ENCODE peak calls at places on chromosomes 1 and 21, in six cellular contexts. N is naive thymus-derived CD4-positive, alpha-beta T cell; P is adrenal gland; K is SJSA1; M is OCI-LY7; G is mammary epithelial cell. O is an unnamed sample.

GRCh38 chr1:79716481-79716880 is 710.0 kb upstream of the ADGRL4 start:
- DNase-seq in N (no peak), P (no peak), K (no peak), M (no peak), G (peak; percentile 68), O (no peak)

GRCh38 chr1:236686815-236687160 is 489 bp downstream of the ACTN2 start:
- DNase-seq in N (peak; percentile 0), P (no peak), K (no peak), M (no peak), G (no peak), O (peak; percentile 46)

GRCh38 chr1:59674605-59675004 is 140.1 kb upstream of the HOOK1 start:
- DNase-seq in N (no peak), P (peak; percentile 50), K (no peak), M (no peak), G (peak; percentile 83), O (peak; percentile 82)

GRCh38 chr1:2288308-2288707 is 60.2 kb downstream of the SKI start:
- DNase-seq in N (peak; percentile 58), P (no peak), K (no peak), M (no peak), G (no peak), O (no peak)

GRCh38 chr1:36482724-36483388 is at the start of gene CSF3R:
- DNase-seq in N (no peak), P (no peak), K (no peak), M (no peak), G (no peak), O (no peak)

GRCh38 chr1:147628441-147628840 is 41.9 kb downstream of the ACP6 start:
- DNase-seq in N (no peak), P (no peak), K (no peak), M (no peak), G (no peak), O (no peak)

GRCh38 chr1:199684686-199685273 is 342.7 kb upstream of the NR5A2 start:
- DNase-seq in N (peak; percentile 25), P (peak; percentile 42), K (peak; percentile 59), M (peak; percentile 62), G (peak; percentile 56), O (peak; percentile 58)

GRCh38 chr1:147781056-147781471 is 20.7 kb upstream of the GJA5 start:
- DNase-seq in N (no peak), P (no peak), K (no peak), M (no peak), G (peak; percentile 42), O (no peak)

GRCh38 chr1:174222166-174222949 is 63.0 kb downstream of the RABGAP1L start:
- DNase-seq in N (no peak), P (no peak), K (no peak), M (no peak), G (peak; percentile 97), O (no peak)

GRCh38 chr21:40769231-40769630 is 77.7 kb downstream of the DSCAM start:
- DNase-seq in N (no peak), P (no peak), K (no peak), M (no peak), G (no peak), O (no peak)

GRCh38 chr1:43835141-43836021 is 98.2 kb upstream of the ARTN start:
- DNase-seq in N (no peak), P (peak; percentile 32), K (peak; percentile 93), M (peak; percentile 57), G (peak; percentile 94), O (peak; percentile 91)

GRCh38 chr1:31811605-31812004 is 4.2 kb downstream of the SPOCD1 start:
- DNase-seq in N (no peak), P (no peak), K (no peak), M (no peak), G (no peak), O (peak; percentile 70)

GRCh38 chr1:174746024-174746808 is 253.5 kb upstream of the CACYBP start:
- DNase-seq in N (no peak), P (no peak), K (no peak), M (no peak), G (no peak), O (no peak)

GRCh38 chr1:165069829-165070228 is 286.7 kb downstream of the LMX1A start:
- DNase-seq in N (no peak), P (no peak), K (no peak), M (no peak), G (no peak), O (no peak)

GRCh38 chr1:61135286-61135685 is 52.9 kb downstream of the NFIA start:
- DNase-seq in N (no peak), P (no peak), K (no peak), M (no peak), G (no peak), O (no peak)

GRCh38 chr1:104387716-104388508 is 638.2 kb downstream of the AMY1C start:
- DNase-seq in N (no peak), P (no peak), K (no peak), M (no peak), G (no peak), O (no peak)

GRCh38 chr1:240122639-240123604 is 31.2 kb downstream of the FMN2 start:
- DNase-seq in N (no peak), P (no peak), K (no peak), M (no peak), G (no peak), O (peak; percentile 23)

GRCh38 chr1:77476460-77476859 is 194.6 kb downstream of the AK5 start:
- DNase-seq in N (no peak), P (no peak), K (no peak), M (no peak), G (no peak), O (no peak)

DNA sequence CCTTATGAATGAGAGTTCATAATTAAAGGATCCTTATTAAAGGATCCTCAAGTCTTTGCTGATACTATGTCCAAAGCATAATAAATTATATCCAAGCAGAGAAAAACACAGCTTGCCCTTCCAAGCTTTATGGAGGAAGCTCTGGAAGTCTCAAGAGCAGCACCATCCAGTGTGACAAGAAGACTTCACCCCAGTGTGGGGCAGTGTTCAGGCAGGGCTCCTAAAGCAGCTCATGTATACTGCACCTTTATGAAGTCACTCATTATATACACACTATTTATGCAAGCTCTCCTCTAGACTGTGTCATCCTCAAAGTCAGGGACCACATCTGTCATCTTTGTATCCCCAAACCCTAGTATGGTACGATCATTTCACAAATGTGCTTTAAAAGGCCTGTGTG is 11.9 kb upstream of the CCN1 start:
- DNase-seq in N (no peak), P (no peak), K (no peak), M (no peak), G (no peak), O (no peak)
- H3K4me1 ChIP-seq in N (no peaks in the 10 kb centered on the region), P (no peaks in the 10 kb centered on the region), K (peaks cover 64% of the 10 kb centered on the region), M (no peaks in the 10 kb centered on the region), G (peaks cover 53% of the 10 kb centered on the region), O (peaks cover 23% of the 10 kb centered on the region)

DNA sequence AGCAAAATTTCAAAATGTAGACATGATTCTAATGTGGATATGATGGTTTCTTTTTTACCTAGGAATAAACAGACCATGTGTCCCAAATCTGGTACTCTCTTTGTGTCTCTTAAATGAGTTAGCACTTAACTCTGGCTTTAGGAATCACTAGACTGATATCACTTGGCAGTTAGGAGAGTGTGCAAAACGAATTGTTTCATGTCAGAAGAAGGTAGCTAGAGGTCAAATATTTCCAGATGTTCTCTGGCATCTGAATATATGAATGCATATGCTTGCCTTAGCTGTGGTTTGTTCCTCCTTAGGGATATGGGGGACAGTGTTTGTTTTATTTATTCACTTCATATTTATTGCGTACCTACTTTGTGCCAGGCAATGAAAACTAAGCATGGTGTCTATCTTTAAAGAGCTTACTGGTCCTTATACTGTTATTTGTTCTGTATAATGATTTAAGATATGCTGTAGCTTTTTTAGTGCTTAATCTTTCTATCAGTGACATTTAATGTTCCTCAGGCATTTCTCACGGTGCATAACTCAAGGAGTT is 65.2 kb downstream of the LRRC8C start:
- DNase-seq in N (no peak), P (no peak), K (no peak), M (no peak), G (no peak), O (no peak)
- H3K4me1 ChIP-seq in N (peaks cover 72% of the 10 kb centered on the region), P (peaks cover 10% of the 10 kb centered on the region), K (peaks cover 3% of the 10 kb centered on the region), M (peaks cover 76% of the 10 kb centered on the region), G (no peaks in the 10 kb centered on the region), O (peaks cover 45% of the 10 kb centered on the region)

DNA sequence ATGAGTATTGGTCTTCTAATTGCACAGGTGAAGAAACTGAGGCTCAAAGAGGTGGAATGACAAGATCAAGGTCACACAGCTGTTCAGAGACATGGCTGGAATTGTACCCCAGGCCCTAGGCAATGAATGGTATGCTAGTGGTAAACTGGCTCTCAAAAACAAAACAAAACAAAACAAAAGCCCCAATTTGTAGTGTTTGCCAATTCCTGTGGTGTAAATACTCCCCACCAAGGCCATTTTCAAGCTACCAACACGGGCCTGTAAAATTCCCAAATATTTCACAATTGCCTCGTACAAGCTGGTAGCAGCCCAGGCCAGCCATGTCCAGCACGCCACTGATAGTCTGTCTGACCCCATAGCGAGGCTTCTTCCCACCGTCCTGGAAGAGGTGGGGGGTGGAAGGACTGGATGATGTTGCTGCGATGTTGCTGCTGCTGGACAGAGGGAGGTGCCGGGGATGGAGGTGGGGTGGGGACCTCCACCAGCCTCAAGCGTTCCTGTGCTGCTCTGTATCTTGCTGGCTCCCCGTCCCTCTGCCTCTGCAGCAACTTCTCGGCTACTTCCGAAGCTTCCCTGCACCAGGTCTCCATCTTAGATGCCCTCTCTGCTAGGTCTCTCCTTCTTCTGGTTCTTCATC is 62.2 kb upstream of the RUNX3 start:
- DNase-seq in N (no peak), P (no peak), K (no peak), M (no peak), G (no peak), O (no peak)
- H3K4me1 ChIP-seq in N (peaks cover 97% of the 10 kb centered on the region), P (no peaks in the 10 kb centered on the region), K (no peaks in the 10 kb centered on the region), M (peaks cover 14% of the 10 kb centered on the region), G (no peaks in the 10 kb centered on the region), O (no peaks in the 10 kb centered on the region)

DNA sequence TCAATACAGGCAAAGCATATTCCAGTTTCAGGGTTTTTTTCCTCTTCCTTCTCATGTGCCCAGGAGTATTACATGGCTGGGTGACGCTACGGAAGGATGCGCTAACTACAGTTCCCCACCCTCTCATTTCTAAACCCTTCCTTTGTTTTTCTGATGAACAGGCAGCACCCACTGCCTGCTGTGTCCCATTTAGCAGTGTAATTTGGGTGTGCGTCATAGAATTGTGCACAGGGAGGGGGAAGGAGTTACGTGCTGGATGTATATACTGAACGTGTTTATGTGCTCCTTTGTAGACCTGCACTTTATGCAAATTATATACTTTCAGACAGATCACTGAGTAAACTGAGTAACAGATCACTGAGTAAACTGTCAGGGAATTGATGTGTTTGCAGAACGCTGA is 44.5 kb downstream of the ELAPOR1 start:
- DNase-seq in N (no peak), P (no peak), K (no peak), M (no peak), G (no peak), O (no peak)
- H3K4me1 ChIP-seq in N (peaks cover 14% of the 10 kb centered on the region), P (no peaks in the 10 kb centered on the region), K (peaks cover 5% of the 10 kb centered on the region), M (peaks cover 6% of the 10 kb centered on the region), G (peaks cover 17% of the 10 kb centered on the region), O (no peaks in the 10 kb centered on the region)

GRCh38 chr1:51915958-51916357 is 37.4 kb upstream of the NRDC start:
- DNase-seq in N (no peak), P (peak; percentile 80), K (no peak), M (no peak), G (no peak), O (no peak)
- H3K4me1 ChIP-seq in N (no peaks in the 10 kb centered on the region), P (no peaks in the 10 kb centered on the region), K (peaks cover 5% of the 10 kb centered on the region), M (no peaks in the 10 kb centered on the region), G (peaks cover 4% of the 10 kb centered on the region), O (no peaks in the 10 kb centered on the region)